ENCODE peak calls at places on chromosomes 11 and 22, in nine cellular contexts. G is Peyer's patch; D is H9; P is CD8-positive, alpha-beta T cell; C is HL-60; H is BJ; U is ovary; Z is IMR-90; Q is tibial nerve. V is an unnamed sample.

GRCh38 chr22:23984430-23984829 is 4.5 kb downstream of the GSTT2 start:
- DNase-seq in G (no peak), D (no peak), P (no peak), C (peak; percentile 6), H (no peak), U (peak; percentile 59), Z (peak; percentile 38), Q (no peak), V (no peak)

GRCh38 chr11:66858186-66858938 is 1.5 kb downstream of the LRFN4 start:
- DNase-seq in G (no peak), D (no peak), P (no peak), C (no peak), H (no peak), U (no peak), Z (no peak), Q (no peak), V (no peak)

GRCh38 chr11:127926721-127927120 is 660.6 kb downstream of the ETS1 start:
- DNase-seq in G (no peak), D (no peak), P (no peak), C (no peak), H (no peak), U (no peak), Z (no peak), Q (no peak), V (no peak)

GRCh38 chr11:126997196-126997595 is 3.4 kb downstream of the KIRREL3 start:
- DNase-seq in G (no peak), D (no peak), P (no peak), C (no peak), H (no peak), U (no peak), Z (peak; percentile 23), Q (no peak), V (no peak)

GRCh38 chr11:126766425-126766824 is 234.1 kb downstream of the KIRREL3 start:
- DNase-seq in G (no peak), D (no peak), P (no peak), C (no peak), H (no peak), U (no peak), Z (no peak), Q (no peak), V (peak; percentile 4)

GRCh38 chr11:65782816-65783228 is 2.0 kb upstream of the AP5B1 start:
- DNase-seq in G (peak; percentile 48), D (no peak), P (no peak), C (no peak), H (no peak), U (no peak), Z (no peak), Q (no peak), V (no peak)

GRCh38 chr22:45344339-45344738 is 34.6 kb downstream of the FAM118A start:
- DNase-seq in G (no peak), D (peak; percentile 38), P (no peak), C (no peak), H (no peak), U (no peak), Z (no peak), Q (no peak), V (no peak)

GRCh38 chr11:36376315-36376887 is 80.3 kb downstream of the PRR5L start:
- DNase-seq in G (peak; percentile 72), D (peak; percentile 58), P (no peak), C (no peak), H (no peak), U (peak; percentile 33), Z (peak; percentile 18), Q (no peak), V (no peak)

GRCh38 chr11:13923716-13924650 is 38.5 kb upstream of the SPON1 start:
- DNase-seq in G (no peak), D (no peak), P (peak; percentile 28), C (no peak), H (no peak), U (no peak), Z (no peak), Q (no peak), V (peak; percentile 75)

GRCh38 chr11:94130589-94131362 is 2.1 kb downstream of the PANX1 start:
- DNase-seq in G (no peak), D (no peak), P (no peak), C (peak; percentile 43), H (peak; percentile 69), U (no peak), Z (peak; percentile 89), Q (peak; percentile 54), V (peak; percentile 41)

GRCh38 chr22:29702025-29702930 is 17.5 kb upstream of the CABP7 start:
- DNase-seq in G (peak; percentile 67), D (no peak), P (no peak), C (no peak), H (no peak), U (no peak), Z (peak; percentile 11), Q (no peak), V (peak; percentile 51)

GRCh38 chr11:95514386-95515145 is 275.0 kb downstream of the FAM76B start:
- DNase-seq in G (no peak), D (no peak), P (no peak), C (no peak), H (no peak), U (no peak), Z (no peak), Q (no peak), V (no peak)

GRCh38 chr11:47124675-47125074 is 52.0 kb downstream of the ARFGAP2 start:
- DNase-seq in G (no peak), D (no peak), P (no peak), C (no peak), H (no peak), U (no peak), Z (no peak), Q (no peak), V (no peak)

GRCh38 chr11:44322243-44322642 is 12.3 kb upstream of the ALX4 start:
- DNase-seq in G (no peak), D (no peak), P (no peak), C (no peak), H (no peak), U (no peak), Z (no peak), Q (no peak), V (no peak)
- H3K27me3 ChIP-seq in G (no peaks in the 10 kb centered on the region), D (peaks cover 77% of the 10 kb centered on the region), P (peaks cover 13% of the 10 kb centered on the region), C (peaks cover 86% of the 10 kb centered on the region), H (peaks cover 30% of the 10 kb centered on the region), U (no peaks in the 10 kb centered on the region), Z (peaks cover 98% of the 10 kb centered on the region), Q (peaks cover 100% of the 10 kb centered on the region), V (peaks cover 91% of the 10 kb centered on the region)

GRCh38 chr22:49969751-49970527 is 9.4 kb downstream of the PIM3 start:
- DNase-seq in G (peak; percentile 45), D (peak; percentile 25), P (no peak), C (no peak), H (no peak), U (peak; percentile 36), Z (no peak), Q (no peak), V (no peak)
- TF ChIP-seq CTCF in G (no peak), D (no peak), P (no peak), C (no peak), H (no peak), U (no peak), Z (no peak), Q (no peak), V (no peak)

GRCh38 chr22:19755145-19755710 is 5.3 kb upstream of the TBX1 start:
- DNase-seq in G (no peak), D (no peak), P (no peak), C (no peak), H (no peak), U (no peak), Z (no peak), Q (no peak), V (no peak)

GRCh38 chr22:19755722-19756287 is 4.8 kb upstream of the TBX1 start:
- DNase-seq in G (no peak), D (no peak), P (peak; percentile 18), C (no peak), H (no peak), U (no peak), Z (no peak), Q (no peak), V (no peak)

GRCh38 chr22:19753090-19753842 is 7.3 kb upstream of the TBX1 start:
- DNase-seq in G (no peak), D (peak; percentile 64), P (no peak), C (no peak), H (no peak), U (no peak), Z (no peak), Q (no peak), V (no peak)

GRCh38 chr22:19754701-19755144 is 5.9 kb upstream of the TBX1 start:
- DNase-seq in G (no peak), D (peak; percentile 49), P (no peak), C (no peak), H (no peak), U (no peak), Z (no peak), Q (no peak), V (no peak)

DNA sequence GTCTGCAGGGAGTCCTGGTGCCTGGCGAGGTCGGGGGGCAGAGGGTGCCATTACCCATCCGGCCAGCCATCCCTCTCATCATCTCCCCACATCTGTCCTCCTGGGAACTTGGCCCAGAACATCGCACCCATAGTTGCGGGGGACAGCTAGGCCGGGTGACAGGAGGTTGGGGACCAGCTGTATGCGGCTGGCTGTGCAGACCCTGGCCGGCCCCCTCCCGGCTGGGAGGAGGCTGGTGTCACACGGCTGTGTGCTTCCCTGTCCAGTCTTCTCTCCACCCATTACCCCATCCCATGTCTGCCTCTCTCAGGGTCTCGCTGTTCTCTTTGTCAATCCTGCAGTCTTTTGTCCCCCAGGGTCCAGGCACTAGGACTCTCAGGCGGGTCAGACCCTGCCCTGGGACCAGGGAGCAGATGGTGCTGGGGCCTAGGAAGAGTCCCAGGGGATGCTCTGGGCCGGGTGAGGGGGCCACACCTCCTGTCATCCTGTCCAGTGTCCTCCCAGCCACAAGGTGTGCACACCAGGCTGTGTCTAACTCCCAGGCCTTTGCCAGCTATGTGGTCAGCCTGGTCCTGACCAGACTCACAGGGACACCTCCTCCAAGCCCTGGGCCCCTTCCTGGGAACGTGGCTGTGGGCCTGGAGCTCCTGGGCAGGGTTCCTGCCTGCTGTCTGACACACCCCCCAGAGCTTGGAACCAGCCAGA is 6.4 kb upstream of the TBX1 start:
- DNase-seq in G (no peak), D (no peak), P (no peak), C (no peak), H (no peak), U (no peak), Z (no peak), Q (no peak), V (no peak)
- H3K27me3 ChIP-seq in G (no peaks in the 10 kb centered on the region), D (peaks cover 60% of the 10 kb centered on the region), P (peaks cover 19% of the 10 kb centered on the region), C (peaks cover 52% of the 10 kb centered on the region), H (peaks cover 39% of the 10 kb centered on the region), U (peaks cover 8% of the 10 kb centered on the region), Z (peaks cover 73% of the 10 kb centered on the region), Q (peaks cover 58% of the 10 kb centered on the region), V (no peaks in the 10 kb centered on the region)

DNA sequence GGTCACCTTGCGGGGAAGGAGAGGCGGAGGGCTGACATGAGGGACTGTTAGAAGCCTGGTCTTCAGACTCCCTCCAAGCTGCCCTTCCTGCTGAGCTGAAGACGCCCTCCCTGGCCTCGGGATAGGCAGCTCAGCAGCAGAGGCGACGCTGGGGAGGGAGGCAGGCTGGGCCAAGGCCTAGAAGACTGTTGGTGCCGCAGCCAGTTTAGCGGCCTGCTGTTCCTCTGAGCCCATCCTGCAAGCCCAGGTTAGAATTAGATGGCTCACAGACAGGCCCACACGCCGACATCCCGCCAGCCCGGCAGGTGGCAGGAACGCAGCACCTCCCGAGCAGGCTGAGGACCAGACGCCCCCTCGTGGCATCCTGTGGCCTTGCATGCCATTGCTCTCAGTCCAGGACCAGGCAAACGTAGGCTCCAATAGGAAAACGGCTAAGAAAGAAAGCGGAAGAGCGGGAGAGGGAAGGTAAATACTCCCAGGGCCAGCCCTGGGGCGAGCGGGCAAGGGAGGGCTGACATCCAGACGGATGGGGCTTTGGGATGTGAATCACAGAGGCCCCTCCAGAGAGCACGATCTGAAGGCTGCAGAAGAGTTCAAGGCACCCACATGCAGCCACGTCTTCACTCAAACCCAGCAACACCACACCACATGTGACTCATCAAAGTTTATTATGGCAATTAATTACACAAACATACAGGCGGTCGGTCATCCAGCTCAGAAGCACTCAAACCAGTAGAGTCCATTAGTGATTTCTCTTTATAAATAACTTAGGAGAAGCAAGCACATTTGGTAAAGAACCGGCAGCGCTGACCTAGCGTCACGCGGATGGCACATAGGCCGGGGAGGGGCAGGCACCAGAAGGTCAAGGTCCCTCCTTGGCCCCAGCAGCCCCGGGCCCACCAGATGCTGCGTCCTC is 27.6 kb downstream of the CD5 start:
- DNase-seq in G (peak; percentile 95), D (peak; percentile 97), P (peak; percentile 89), C (peak; percentile 79), H (peak; percentile 77), U (peak; percentile 92), Z (peak; percentile 93), Q (peak; percentile 81), V (peak; percentile 97)
- TF ChIP-seq CTCF in G (peak; percentile 99), D (peak; percentile 100), P (peak; percentile 100), C (peak; percentile 97), H (peak; percentile 100), U (peak; percentile 99), Z (peak; percentile 100), Q (peak; percentile 99), V (peak; percentile 100)